ENCODE peak calls at places on chromosomes 3 and 15, in five cellular contexts. One of them, this sample, is unnamed. For H3K27me3, H3K4me1 and H3K9me3, the result is how much of the 10 kb centered on the place peaks cover.

GRCh38 chr15:40097968-40098476 is 10.7 kb downstream of the BMF start:
- DNase-seq in lung: no peak
- DNase-seq in heart right ventricle: peak
- DNase-seq in right lobe of liver: peak
- DNase-seq in ovary: no peak
- DNase-seq in this sample: peak

GRCh38 chr3:166613365-166613764 is 766.7 kb downstream of the ZBBX start:
- DNase-seq in ovary: no peak
- DNase-seq in right lobe of liver: no peak
- DNase-seq in heart right ventricle: no peak
- DNase-seq in lung: no peak
- DNase-seq in this sample: no peak

GRCh38 chr3:190718691-190719090 is 143.8 kb downstream of the GMNC start:
- DNase-seq in lung: no peak
- DNase-seq in heart right ventricle: no peak
- DNase-seq in right lobe of liver: no peak
- DNase-seq in ovary: no peak
- DNase-seq in this sample: no peak

GRCh38 chr15:70762469-70763119 is 764 bp downstream of the UACA start:
- DNase-seq in lung: no peak
- DNase-seq in ovary: peak
- DNase-seq in heart right ventricle: peak
- DNase-seq in right lobe of liver: peak
- DNase-seq in this sample: peak

GRCh38 chr3:42028474-42028873 is 62.7 kb upstream of the TRAK1 start:
- DNase-seq in heart right ventricle: no peak
- DNase-seq in right lobe of liver: no peak
- DNase-seq in ovary: no peak
- DNase-seq in lung: no peak
- DNase-seq in this sample: no peak

GRCh38 chr15:77014137-77015081 is 19.5 kb downstream of the PSTPIP1 start:
- DNase-seq in heart right ventricle: no peak
- DNase-seq in ovary: no peak
- DNase-seq in lung: no peak
- DNase-seq in right lobe of liver: no peak
- DNase-seq in this sample: no peak

GRCh38 chr15:40493089-40493840 is 22.5 kb downstream of the CHST14 start:
- DNase-seq in heart right ventricle: no peak
- DNase-seq in right lobe of liver: no peak
- DNase-seq in lung: peak
- DNase-seq in ovary: no peak
- DNase-seq in this sample: no peak

GRCh38 chr15:83475551-83475950 is 28.4 kb downstream of the SH3GL3 start:
- DNase-seq in right lobe of liver: no peak
- DNase-seq in lung: no peak
- DNase-seq in ovary: no peak
- DNase-seq in heart right ventricle: no peak
- DNase-seq in this sample: no peak

GRCh38 chr3:126194713-126195305 is 14.4 kb upstream of the ALDH1L1 start:
- DNase-seq in right lobe of liver: no peak
- DNase-seq in lung: no peak
- DNase-seq in ovary: no peak
- DNase-seq in heart right ventricle: no peak
- DNase-seq in this sample: no peak

GRCh38 chr15:68303134-68303533 is 25.6 kb downstream of the FEM1B start:
- DNase-seq in ovary: no peak
- DNase-seq in heart right ventricle: no peak
- DNase-seq in lung: no peak
- DNase-seq in right lobe of liver: no peak
- DNase-seq in this sample: no peak

GRCh38 chr15:68301300-68301699 is 23.8 kb downstream of the FEM1B start:
- DNase-seq in heart right ventricle: no peak
- DNase-seq in right lobe of liver: no peak
- DNase-seq in lung: no peak
- DNase-seq in ovary: peak
- DNase-seq in this sample: peak

GRCh38 chr15:68304611-68305337 is 27.2 kb downstream of the FEM1B start:
- DNase-seq in right lobe of liver: peak
- DNase-seq in heart right ventricle: no peak
- DNase-seq in ovary: peak
- DNase-seq in lung: peak
- DNase-seq in this sample: peak

GRCh38 chr15:68303560-68304436 is 26.3 kb downstream of the FEM1B start:
- DNase-seq in right lobe of liver: no peak
- DNase-seq in heart right ventricle: no peak
- DNase-seq in lung: peak
- DNase-seq in ovary: peak
- DNase-seq in this sample: peak

GRCh38 chr15:68302729-68303128 is 25.2 kb downstream of the FEM1B start:
- DNase-seq in lung: no peak
- DNase-seq in heart right ventricle: no peak
- DNase-seq in ovary: peak
- DNase-seq in right lobe of liver: no peak
- DNase-seq in this sample: peak
- H3K27me3 ChIP-seq in lung: under half
- H3K27me3 ChIP-seq in heart right ventricle: under half
- H3K27me3 ChIP-seq in ovary: under half
- H3K27me3 ChIP-seq in right lobe of liver: under half
- H3K27me3 ChIP-seq in this sample: under half

DNA sequence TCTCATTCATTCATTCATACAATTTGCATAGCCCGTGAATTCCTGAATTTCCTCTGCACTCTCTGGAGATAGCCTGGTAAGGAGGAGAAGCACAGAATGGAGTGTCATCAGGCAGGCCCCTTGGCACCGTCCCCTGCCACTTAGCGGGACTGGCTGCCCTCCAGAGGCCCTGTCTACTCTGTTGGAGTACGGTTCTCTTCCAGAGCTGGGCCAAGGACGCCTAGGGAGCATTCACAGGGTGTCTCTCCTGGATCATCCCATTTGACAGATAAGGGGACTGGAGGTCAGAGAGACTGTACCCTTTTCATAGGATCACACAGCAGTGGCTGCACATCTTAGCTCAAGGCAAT is 48.0 kb downstream of the PTH1R start:
- DNase-seq in ovary: no peak
- DNase-seq in lung: no peak
- DNase-seq in right lobe of liver: peak
- DNase-seq in heart right ventricle: peak
- DNase-seq in this sample: no peak
- H3K4me1 ChIP-seq in ovary: under half
- H3K4me1 ChIP-seq in lung: under half
- H3K4me1 ChIP-seq in right lobe of liver: under half
- H3K4me1 ChIP-seq in heart right ventricle: half or more
- H3K4me1 ChIP-seq in this sample: under half

GRCh38 chr15:25228261-25228660 is 210.6 kb downstream of the UBE3A start:
- DNase-seq in lung: no peak
- DNase-seq in right lobe of liver: no peak
- DNase-seq in heart right ventricle: no peak
- DNase-seq in ovary: no peak
- DNase-seq in this sample: no peak
- H3K9me3 ChIP-seq in lung: under half
- H3K9me3 ChIP-seq in right lobe of liver: under half
- H3K9me3 ChIP-seq in heart right ventricle: under half
- H3K9me3 ChIP-seq in ovary: under half
- H3K9me3 ChIP-seq in this sample: under half

DNA sequence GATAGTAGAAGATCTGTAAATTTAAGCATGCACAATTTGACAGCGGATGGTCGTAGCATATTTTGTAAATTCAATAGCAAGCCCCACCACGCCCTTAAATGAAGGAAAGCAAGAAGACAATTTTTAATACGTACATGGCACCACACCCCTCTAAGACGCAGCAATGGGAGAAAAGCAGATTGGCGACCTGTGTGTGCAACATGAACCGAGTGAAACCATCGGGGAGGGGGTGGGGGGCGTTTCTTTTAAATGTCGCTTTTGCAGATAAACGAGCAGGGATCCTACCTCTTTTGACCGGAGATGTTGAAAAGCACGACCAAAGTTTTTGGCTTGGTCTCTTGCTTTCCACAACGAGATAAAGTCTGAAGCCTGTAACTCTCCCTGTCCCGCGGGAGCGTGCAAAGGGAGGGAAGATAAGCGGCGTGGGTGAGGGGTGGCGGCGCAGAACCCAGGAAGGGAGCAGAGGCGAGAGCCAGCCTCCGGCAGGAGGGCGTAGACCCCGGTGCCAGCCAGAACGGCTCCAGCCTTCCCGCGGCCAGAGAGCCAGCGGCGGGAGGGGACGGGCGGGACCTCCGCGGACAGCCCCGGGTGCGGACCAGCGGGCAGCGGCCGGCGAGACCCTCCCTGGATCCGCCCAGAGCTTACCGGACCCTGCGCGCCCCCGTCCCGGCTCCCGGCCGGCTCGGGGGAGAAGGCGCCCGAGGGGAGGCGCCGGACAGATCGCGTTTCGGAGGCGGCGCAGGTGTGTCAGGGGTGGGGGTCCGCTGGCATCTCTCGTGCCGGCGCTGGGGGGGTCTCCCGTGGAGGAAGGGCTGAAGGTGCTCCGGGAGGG is at the start of gene CHL1:
- DNase-seq in heart right ventricle: peak
- DNase-seq in lung: no peak
- DNase-seq in right lobe of liver: peak
- DNase-seq in ovary: no peak
- DNase-seq in this sample: peak
- H3K27me3 ChIP-seq in heart right ventricle: under half
- H3K27me3 ChIP-seq in lung: under half
- H3K27me3 ChIP-seq in right lobe of liver: under half
- H3K27me3 ChIP-seq in ovary: under half
- H3K27me3 ChIP-seq in this sample: under half